ENCODE peak calls at places on chromosomes 1 and 21, in five cellular contexts. U is GM10248, B is endothelial cell, Y is right atrium auricular region, V is Calu3. X is an unnamed sample.
A peak's percentile ranks its signal among the peaks of the same experiment; 100 is the strongest.

GRCh38 chr1:216686860-216687545 is 36.2 kb downstream of the ESRRG start:
- DNase-seq in U (no peak), B (no peak), Y (no peak), V (no peak), X (no peak)

GRCh38 chr1:59601032-59601431 is 213.7 kb upstream of the HOOK1 start:
- DNase-seq in U (no peak), B (no peak), Y (peak; percentile 62), V (no peak), X (no peak)

GRCh38 chr1:205631727-205632373 is at the start of gene ELK4:
- DNase-seq in U (peak; percentile 97), B (peak; percentile 98), Y (peak; percentile 97), V (peak; percentile 100), X (peak; percentile 98)

GRCh38 chr21:42019101-42019605 is 9.0 kb upstream of the ZBTB21 start:
- DNase-seq in U (no peak), B (no peak), Y (no peak), V (no peak), X (no peak)

GRCh38 chr1:18907914-18908845 is 5.8 kb upstream of the ALDH4A1 start:
- DNase-seq in U (no peak), B (no peak), Y (no peak), V (no peak), X (no peak)

GRCh38 chr1:28512058-28512611 is 6.3 kb downstream of the RCC1 start:
- DNase-seq in U (no peak), B (no peak), Y (no peak), V (no peak), X (no peak)

GRCh38 chr1:53073899-53074311 is 11.9 kb downstream of the PODN start:
- DNase-seq in U (no peak), B (peak; percentile 2), Y (no peak), V (no peak), X (peak; percentile 17)

GRCh38 chr1:82790556-82790955 is 989.8 kb downstream of the ADGRL2 start:
- DNase-seq in U (no peak), B (no peak), Y (no peak), V (no peak), X (no peak)

GRCh38 chr1:59699227-59699847 is 115.4 kb upstream of the HOOK1 start:
- DNase-seq in U (peak; percentile 36), B (peak; percentile 22), Y (no peak), V (peak; percentile 31), X (no peak)

GRCh38 chr21:37367301-37367757 is 756 bp downstream of the DYRK1A start:
- DNase-seq in U (peak; percentile 27), B (no peak), Y (no peak), V (no peak), X (no peak)

GRCh38 chr21:37369307-37369854 is 2.8 kb downstream of the DYRK1A start:
- DNase-seq in U (no peak), B (no peak), Y (no peak), V (no peak), X (no peak)

GRCh38 chr21:37367758-37368535 is 1.4 kb downstream of the DYRK1A start:
- DNase-seq in U (peak; percentile 27), B (peak; percentile 35), Y (no peak), V (peak; percentile 12), X (no peak)

GRCh38 chr21:37370152-37371040 is 3.8 kb downstream of the DYRK1A start:
- DNase-seq in U (peak; percentile 29), B (no peak), Y (no peak), V (no peak), X (no peak)

DNA sequence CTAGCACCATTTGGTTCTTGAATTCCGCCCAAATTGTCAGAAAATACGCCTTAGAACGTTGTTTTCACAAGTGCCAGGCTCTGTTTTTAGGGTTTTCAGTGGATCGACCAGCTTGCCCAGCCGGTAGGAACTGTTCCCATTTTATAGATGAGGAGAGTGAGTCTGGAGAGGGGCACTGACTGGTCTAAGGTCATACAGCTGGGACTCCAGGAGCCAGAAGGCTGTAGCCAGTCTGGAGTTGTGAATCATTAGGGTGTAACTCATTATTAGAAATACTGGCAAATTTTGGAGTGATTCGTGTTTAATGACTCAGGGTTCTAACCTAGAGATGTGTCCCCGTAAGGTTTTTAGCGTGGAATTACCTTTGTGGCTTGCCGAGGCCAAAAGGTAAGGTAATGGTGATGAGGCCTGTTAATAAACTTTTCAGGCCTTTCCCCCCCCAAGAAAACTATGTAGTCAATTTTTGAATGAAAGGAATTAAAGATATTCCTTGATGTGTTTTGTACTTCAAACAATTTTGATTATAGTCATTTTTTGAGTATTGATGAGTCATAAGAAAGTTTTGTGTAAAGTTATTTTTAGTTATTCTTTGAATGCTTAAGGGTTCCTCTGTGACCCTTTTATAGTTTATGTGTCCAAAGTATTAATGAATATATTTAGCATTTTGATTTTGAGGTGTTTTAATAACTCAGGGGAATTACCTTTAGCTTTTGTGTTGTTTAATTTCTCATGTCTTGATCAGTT is 2.1 kb downstream of the DYRK1A start:
- DNase-seq in U (no peak), B (no peak), Y (no peak), V (no peak), X (no peak)
- TF ChIP-seq CTCF in U (no peak), B (no peak), Y (no peak), V (no peak), X (no peak)

GRCh38 chr1:145944532-145944931 is 13.3 kb downstream of the LIX1L start:
- DNase-seq in U (no peak), B (no peak), Y (no peak), V (no peak), X (no peak)

GRCh38 chr1:145947551-145947950 is 10.3 kb downstream of the LIX1L start:
- DNase-seq in U (no peak), B (no peak), Y (no peak), V (no peak), X (no peak)

GRCh38 chr1:145942891-145943290 is 14.9 kb downstream of the LIX1L start:
- DNase-seq in U (no peak), B (no peak), Y (no peak), V (no peak), X (no peak)

GRCh38 chr1:145946477-145946986 is 11.3 kb downstream of the LIX1L start:
- DNase-seq in U (no peak), B (no peak), Y (no peak), V (no peak), X (no peak)

GRCh38 chr1:145942405-145942804 is 15.1 kb upstream of the RBM8A start:
- DNase-seq in U (no peak), B (no peak), Y (no peak), V (no peak), X (no peak)
- TF ChIP-seq CTCF in U (no peak), B (no peak), Y (no peak), V (no peak), X (no peak)

DNA sequence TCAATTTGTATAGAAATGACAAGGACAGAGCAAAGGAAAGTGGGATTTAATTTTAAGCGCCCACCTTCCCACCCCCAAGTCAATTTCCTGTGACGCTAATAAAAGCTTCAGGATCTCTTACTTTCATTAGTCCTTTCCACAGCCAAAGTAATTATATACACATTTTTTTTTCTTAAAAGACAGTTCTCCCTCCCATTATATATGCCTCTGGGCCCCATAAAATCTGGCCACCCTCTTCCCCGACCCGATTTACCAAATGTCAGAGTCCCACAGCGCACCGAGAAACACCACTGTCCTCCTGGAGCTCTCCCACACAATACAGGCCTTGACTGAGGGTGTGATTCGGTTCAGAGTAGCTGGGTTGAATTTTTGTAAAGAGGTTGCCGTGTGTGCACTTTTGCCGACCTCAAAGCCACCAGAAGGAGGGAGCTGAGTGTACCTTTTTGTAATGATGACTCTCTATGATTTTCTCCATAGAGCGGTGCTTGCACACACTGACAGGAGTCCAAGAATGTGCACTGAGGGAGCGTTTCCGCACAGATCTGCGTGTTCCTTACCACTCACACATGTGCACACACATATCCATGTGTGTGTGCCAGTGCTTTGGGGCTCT is 26.2 kb upstream of the IL10 start:
- DNase-seq in U (no peak), B (no peak), Y (no peak), V (no peak), X (no peak)
- TF ChIP-seq CTCF in U (no peak), B (no peak), Y (peak; percentile 0), V (no peak), X (no peak)

GRCh38 chr1:12407962-12408288 is 178.1 kb downstream of the VPS13D start:
- DNase-seq in U (no peak), B (no peak), Y (no peak), V (no peak), X (no peak)

GRCh38 chr1:12406218-12407021 is 176.6 kb downstream of the VPS13D start:
- DNase-seq in U (no peak), B (no peak), Y (no peak), V (no peak), X (no peak)

GRCh38 chr1:12408662-12409061 is 178.8 kb downstream of the VPS13D start:
- DNase-seq in U (no peak), B (no peak), Y (no peak), V (no peak), X (no peak)

GRCh38 chr1:12405325-12406217 is 175.7 kb downstream of the VPS13D start:
- DNase-seq in U (no peak), B (no peak), Y (peak; percentile 60), V (no peak), X (peak; percentile 35)

GRCh38 chr1:12407050-12407961 is 177.5 kb downstream of the VPS13D start:
- DNase-seq in U (peak; percentile 21), B (no peak), Y (no peak), V (peak; percentile 10), X (no peak)
- TF ChIP-seq CTCF in U (peak; percentile 6), B (no peak), Y (no peak), V (no peak), X (no peak)

GRCh38 chr1:177909416-177909815 is 60.4 kb downstream of the SEC16B start:
- DNase-seq in U (no peak), B (no peak), Y (no peak), V (no peak), X (no peak)

GRCh38 chr1:177915641-177916040 is 54.2 kb downstream of the SEC16B start:
- DNase-seq in U (no peak), B (no peak), Y (no peak), V (no peak), X (no peak)

GRCh38 chr1:177912991-177913390 is 56.9 kb downstream of the SEC16B start:
- DNase-seq in U (no peak), B (no peak), Y (no peak), V (no peak), X (no peak)

GRCh38 chr1:177914603-177915002 is 55.3 kb downstream of the SEC16B start:
- DNase-seq in U (no peak), B (no peak), Y (no peak), V (no peak), X (no peak)

GRCh38 chr1:177913762-177914540 is 55.9 kb downstream of the SEC16B start:
- DNase-seq in U (no peak), B (peak; percentile 44), Y (no peak), V (peak; percentile 49), X (no peak)
- TF ChIP-seq CTCF in U (no peak), B (no peak), Y (no peak), V (peak; percentile 44), X (no peak)